ENCODE peak calls at places on chromosomes 7 and 10, in seven cellular contexts. B, M, J, Y, V, L and G are unnamed samples.

GRCh38 chr7:16034353-16034752 is 347.9 kb upstream of the MEOX2 start:
- DNase-seq in M (no peak), Y (peak; percentile 83), V (no peak), B (no peak), J (no peak), L (no peak), G (no peak)

GRCh38 chr10:11851910-11852309 is 28.8 kb downstream of the PROSER2 start:
- DNase-seq in M (no peak), V (no peak), J (no peak), B (no peak), Y (no peak), L (no peak), G (no peak)

GRCh38 chr7:82677064-82677463 is 233.5 kb upstream of the CACNA2D1 start:
- DNase-seq in V (no peak), B (no peak), Y (no peak), M (no peak), J (no peak), L (no peak), G (no peak)

GRCh38 chr10:21995557-21995956 is 8.0 kb downstream of the DNAJC1 start:
- DNase-seq in V (no peak), Y (no peak), B (no peak), M (no peak), J (no peak), L (no peak), G (peak; percentile 48)

GRCh38 chr7:29607889-29608288 is 44.3 kb downstream of the PRR15 start:
- DNase-seq in V (no peak), L (no peak), J (no peak), M (no peak), Y (peak; percentile 90), B (no peak), G (peak; percentile 7)

GRCh38 chr7:128812514-128813168 is 17.6 kb upstream of the FLNC start:
- DNase-seq in V (peak; percentile 64), L (no peak), M (peak; percentile 63), J (no peak), B (peak; percentile 81), Y (no peak), G (peak; percentile 66)

GRCh38 chr10:1687190-1687589 is 50.1 kb downstream of the ADARB2 start:
- DNase-seq in L (no peak), B (no peak), V (no peak), M (no peak), J (no peak), Y (no peak), G (no peak)

GRCh38 chr7:106629521-106629920 is 31.4 kb downstream of the CCDC71L start:
- DNase-seq in Y (peak; percentile 34), V (no peak), B (no peak), J (no peak), L (no peak), M (no peak), G (peak; percentile 78)

GRCh38 chr7:102471791-102472125 is 7.0 kb downstream of the POLR2J start:
- DNase-seq in L (no peak), B (no peak), V (no peak), M (no peak), Y (no peak), J (no peak), G (no peak)

GRCh38 chr7:30464231-30464660 is 14.3 kb downstream of the NOD1 start:
- DNase-seq in Y (no peak), M (no peak), B (no peak), J (no peak), L (no peak), V (no peak), G (no peak)

GRCh38 chr7:30163231-30163894 is 28.6 kb downstream of the MTURN start:
- DNase-seq in J (no peak), B (no peak), V (no peak), L (no peak), M (no peak), Y (peak; percentile 17), G (peak; percentile 5)

GRCh38 chr7:19488056-19488455 is 220.8 kb downstream of the POLR1F start:
- DNase-seq in B (peak; percentile 26), L (no peak), J (no peak), M (no peak), V (no peak), Y (no peak), G (no peak)

GRCh38 chr10:28250782-28251181 is 52.1 kb downstream of the MPP7 start:
- DNase-seq in B (no peak), J (no peak), M (no peak), V (no peak), L (no peak), Y (peak; percentile 50), G (peak; percentile 57)

GRCh38 chr10:90849956-90850749 is 7.7 kb downstream of the HTR7 start:
- DNase-seq in B (no peak), Y (peak; percentile 81), V (no peak), J (no peak), M (no peak), L (no peak), G (peak; percentile 15)

GRCh38 chr10:123967626-123968243 is 76.1 kb upstream of the CPXM2 start:
- DNase-seq in V (peak; percentile 58), Y (peak; percentile 41), J (peak; percentile 20), M (peak; percentile 94), L (peak; percentile 48), B (peak; percentile 81), G (peak; percentile 65)

GRCh38 chr7:18555968-18556367 is 60.4 kb downstream of the HDAC9 start:
- DNase-seq in M (no peak), Y (no peak), V (no peak), J (no peak), B (no peak), L (no peak), G (no peak)

GRCh38 chr7:46507601-46508000 is 586.5 kb upstream of the IGFBP3 start:
- DNase-seq in B (no peak), V (no peak), L (no peak), Y (no peak), M (no peak), J (no peak), G (no peak)

GRCh38 chr7:31307941-31308340 is 32.6 kb downstream of the NEUROD6 start:
- DNase-seq in V (no peak), J (no peak), Y (no peak), B (no peak), L (no peak), M (no peak), G (no peak)

GRCh38 chr7:33973235-33974015 is 68.1 kb downstream of the BMPER start:
- DNase-seq in M (no peak), J (no peak), B (no peak), L (no peak), V (no peak), Y (peak; percentile 76), G (no peak)